ENCODE peak calls at places on chromosomes 5 and 9, in nine cellular contexts. K is psoas muscle, D is left ventricle myocardium inferior, F is Peyer's patch, S is neural progenitor cell, W is fibroblast of lung, U is ovary, E is testis, P is spleen. G is an unnamed sample. For H3K4me1, the result is how much of the 10 kb centered on the place peaks cover.

GRCh38 chr9:116750543-116750942 is 63.4 kb downstream of the TRIM32 start:
- DNase-seq in W (no peak), U (no peak), S (no peak), F (no peak), D (no peak), E (no peak), K (no peak), P (no peak), G (no peak)

GRCh38 chr5:172274951-172275753 is 8.4 kb downstream of the UBTD2 start:
- DNase-seq in W (no peak), D (no peak), S (no peak), P (no peak), K (no peak), E (peak), U (no peak), F (no peak), G (no peak)

GRCh38 chr5:170267431-170268152 is 30.0 kb downstream of the LCP2 start:
- DNase-seq in D (peak), F (peak), S (peak), K (peak), E (peak), U (peak), W (peak), P (peak), G (no peak)

GRCh38 chr5:150138551-150139265 is 16.9 kb downstream of the PDGFRB start:
- DNase-seq in D (peak), P (no peak), W (peak), E (peak), K (peak), U (peak), S (peak), F (no peak), G (no peak)

GRCh38 chr9:115167175-115167574 is 49.2 kb upstream of the TNC start:
- DNase-seq in U (no peak), W (peak), K (no peak), F (no peak), P (no peak), S (no peak), E (no peak), D (no peak), G (peak)

GRCh38 chr5:16600397-16600796 is 16.4 kb downstream of the RETREG1 start:
- DNase-seq in U (peak), P (peak), F (no peak), S (no peak), E (peak), K (peak), W (peak), D (peak), G (no peak)

GRCh38 chr5:63837437-63837836 is 124.8 kb downstream of the HTR1A start:
- DNase-seq in S (no peak), K (no peak), U (no peak), F (no peak), D (no peak), P (no peak), W (no peak), E (no peak), G (no peak)

GRCh38 chr9:134494273-134494815 is 147.3 kb upstream of the COL5A1 start:
- DNase-seq in S (no peak), F (peak), E (no peak), D (no peak), W (no peak), K (no peak), U (no peak), P (peak), G (peak)

GRCh38 chr5:122896598-122897282 is 51.3 kb downstream of the SNX24 start:
- DNase-seq in K (no peak), D (no peak), W (peak), E (no peak), P (no peak), S (no peak), F (no peak), U (no peak), G (no peak)
- TF ChIP-seq CTCF in K (peak), D (peak), W (peak), E (peak), P (peak), S (peak), F (peak), U (no peak), G (peak)

GRCh38 chr9:69396759-69397158 is 71.7 kb downstream of the ENTREP1 start:
- DNase-seq in D (no peak), U (no peak), P (no peak), E (no peak), W (no peak), S (no peak), F (no peak), K (no peak), G (no peak)
- H3K4me1 ChIP-seq in D (under half), U (under half), P (under half), E (under half), W (under half), S (under half), F (under half), K (under half), G (under half)

GRCh38 chr5:94361832-94362754 is 256.3 kb downstream of the KIAA0825 start:
- DNase-seq in F (no peak), D (no peak), E (no peak), P (no peak), S (no peak), K (no peak), U (no peak), W (no peak), G (no peak)

GRCh38 chr5:94360382-94360781 is 258.0 kb downstream of the KIAA0825 start:
- DNase-seq in W (no peak), P (no peak), S (no peak), K (no peak), D (no peak), E (no peak), F (no peak), U (no peak), G (no peak)

GRCh38 chr5:94359880-94360279 is 258.5 kb downstream of the KIAA0825 start:
- DNase-seq in E (no peak), P (no peak), K (no peak), U (no peak), D (no peak), F (no peak), W (no peak), S (no peak), G (no peak)

GRCh38 chr5:94361161-94361560 is 257.2 kb downstream of the KIAA0825 start:
- DNase-seq in U (no peak), E (no peak), D (no peak), F (no peak), K (no peak), W (no peak), S (no peak), P (no peak), G (no peak)

GRCh38 chr5:94362857-94363256 is 255.5 kb downstream of the KIAA0825 start:
- DNase-seq in S (no peak), K (no peak), D (no peak), U (no peak), E (no peak), F (no peak), W (no peak), P (no peak), G (no peak)
- H3K27ac ChIP-seq in S (no peak), K (no peak), D (no peak), U (no peak), E (no peak), F (no peak), W (no peak), P (no peak), G (no peak)

GRCh38 chr9:7259544-7260241 is 501.9 kb downstream of the KDM4C start:
- DNase-seq in W (no peak), K (no peak), D (no peak), E (no peak), F (no peak), P (no peak), S (no peak), U (no peak), G (no peak)
- TF ChIP-seq CTCF in W (no peak), K (no peak), D (no peak), E (no peak), F (no peak), P (no peak), S (peak), U (no peak), G (peak)

GRCh38 chr5:8829322-8830029 is 716.4 kb downstream of the SEMA5A start:
- DNase-seq in K (no peak), P (no peak), W (peak), E (no peak), D (no peak), F (no peak), U (no peak), S (no peak), G (peak)
- H3K4me1 ChIP-seq in K (under half), P (under half), W (under half), E (under half), D (under half), F (under half), U (under half), S (under half), G (half or more)

GRCh38 chr9:131704988-131705387 is 34.9 kb downstream of the RAPGEF1 start:
- DNase-seq in D (no peak), F (peak), P (no peak), K (no peak), W (no peak), U (no peak), S (no peak), E (no peak), G (no peak)

GRCh38 chr9:131707677-131708612 is 31.9 kb downstream of the RAPGEF1 start:
- DNase-seq in F (peak), K (peak), W (peak), S (no peak), U (no peak), D (peak), P (no peak), E (peak), G (no peak)

GRCh38 chr9:131708613-131709002 is 31.3 kb downstream of the RAPGEF1 start:
- DNase-seq in S (no peak), P (no peak), F (no peak), E (no peak), U (no peak), D (no peak), K (no peak), W (no peak), G (no peak)

GRCh38 chr9:131707050-131707449 is 32.8 kb downstream of the RAPGEF1 start:
- DNase-seq in W (no peak), S (no peak), E (no peak), F (no peak), U (no peak), P (no peak), K (no peak), D (no peak), G (no peak)

DNA sequence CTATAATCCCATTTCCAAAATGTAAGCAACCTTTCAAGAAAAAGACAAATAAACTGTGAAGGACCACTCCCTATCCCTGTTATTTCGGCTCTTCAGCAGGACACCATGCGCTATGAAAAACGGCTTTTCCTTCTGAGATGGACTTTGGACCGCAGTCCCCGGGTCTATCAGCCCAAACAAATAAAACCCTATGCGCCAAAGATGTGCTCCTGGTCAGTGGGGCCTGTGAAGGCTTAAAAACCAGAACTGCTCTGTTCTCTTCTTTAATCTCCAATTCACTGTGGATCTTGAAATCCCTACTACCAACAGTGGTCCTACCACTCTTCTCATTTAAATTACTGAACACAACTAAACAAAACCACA is 33.3 kb downstream of the RAPGEF1 start:
- DNase-seq in K (no peak), U (no peak), E (no peak), D (no peak), W (no peak), S (no peak), P (no peak), F (peak), G (no peak)
- H3K27ac ChIP-seq in K (peak), U (no peak), E (no peak), D (peak), W (no peak), S (no peak), P (no peak), F (no peak), G (no peak)

DNA sequence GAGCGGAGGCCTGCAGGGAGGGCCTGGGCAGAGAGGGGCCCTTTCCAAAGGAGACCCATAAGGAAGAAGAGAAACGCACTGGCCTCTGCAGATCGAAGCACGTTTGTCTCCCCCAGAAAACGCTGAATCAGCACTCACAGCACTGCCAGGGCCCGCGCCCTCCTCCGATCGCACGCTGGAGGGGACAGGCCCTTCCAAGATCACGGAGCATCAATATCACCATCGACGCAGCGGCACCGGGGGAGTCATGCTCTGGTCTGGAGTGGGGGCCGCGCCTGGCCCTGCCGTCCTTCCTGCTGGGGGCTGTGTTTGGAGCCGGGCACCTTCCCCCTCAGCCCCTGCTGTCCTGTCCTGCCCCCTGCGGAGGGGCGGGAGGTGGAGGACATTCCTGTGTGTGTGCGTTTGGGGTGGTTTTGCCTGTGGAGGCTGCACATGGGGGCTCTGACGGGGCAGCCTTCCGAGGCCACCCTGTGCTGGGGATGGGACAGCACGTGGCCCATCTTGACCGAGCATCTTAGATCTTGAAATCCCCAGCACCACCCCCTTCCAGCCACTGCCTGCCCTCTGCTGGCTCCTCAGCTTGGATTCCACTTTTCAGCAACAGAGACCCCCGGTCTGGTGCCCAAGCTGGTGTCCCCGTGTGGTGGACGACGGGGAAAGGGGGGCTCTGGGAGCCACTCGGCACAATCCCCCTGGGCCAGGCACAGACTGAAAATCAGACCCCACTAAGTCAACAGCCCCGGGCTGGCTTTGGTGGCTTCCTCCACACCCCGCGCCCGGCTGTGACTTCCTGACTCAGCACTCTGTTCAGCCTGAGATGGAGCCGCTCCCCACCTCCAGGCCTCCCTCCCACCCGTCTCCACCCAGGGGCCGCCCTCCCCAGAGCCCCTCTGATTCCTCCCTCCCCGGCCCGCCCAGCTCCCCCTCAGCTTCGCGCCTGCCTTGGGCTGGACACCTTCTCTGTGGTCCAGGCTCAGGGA is 8.3 kb downstream of the TMEM250 start:
- DNase-seq in D (no peak), W (peak), F (no peak), K (no peak), S (peak), E (no peak), U (no peak), P (peak), G (no peak)
- TF ChIP-seq CTCF in D (peak), W (peak), F (no peak), K (no peak), S (peak), E (peak), U (no peak), P (no peak), G (peak)

GRCh38 chr9:3514786-3515185 is 11.0 kb downstream of the RFX3 start:
- DNase-seq in W (no peak), S (no peak), F (no peak), E (no peak), P (no peak), D (no peak), U (no peak), K (no peak), G (no peak)
- H3K4me1 ChIP-seq in W (under half), S (under half), F (under half), E (under half), P (under half), D (under half), U (under half), K (under half), G (under half)

DNA sequence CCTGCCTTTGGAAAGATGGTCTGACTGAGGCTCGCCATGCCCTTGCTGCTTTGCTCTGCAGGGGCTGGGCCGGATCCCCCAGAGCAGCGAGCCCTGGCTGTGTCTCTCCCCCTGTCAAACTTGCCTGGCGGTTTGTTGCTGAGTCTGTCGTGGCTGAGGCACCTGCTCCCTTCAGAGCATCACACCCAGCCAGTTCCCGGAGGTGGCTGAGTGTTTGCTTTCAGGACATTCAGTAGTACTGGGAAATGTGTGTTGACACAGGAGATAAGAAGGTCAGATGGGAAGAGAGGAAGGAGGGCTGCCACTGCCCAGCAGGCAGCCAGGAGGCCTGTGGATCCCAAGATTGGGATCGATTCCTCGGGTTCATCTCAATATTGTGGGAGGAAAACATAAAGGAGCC is 62.9 kb downstream of the GADD45G start:
- DNase-seq in W (no peak), U (no peak), F (no peak), E (no peak), D (no peak), S (no peak), K (no peak), P (no peak), G (no peak)
- H3K27ac ChIP-seq in W (no peak), U (no peak), F (no peak), E (no peak), D (no peak), S (no peak), K (peak), P (no peak), G (no peak)

GRCh38 chr9:93061791-93062299 is 3.3 kb downstream of the SUSD3 start:
- DNase-seq in W (no peak), E (peak), S (peak), F (peak), P (peak), D (no peak), K (no peak), U (peak), G (no peak)
- TF ChIP-seq CTCF in W (no peak), E (no peak), S (no peak), F (no peak), P (no peak), D (no peak), K (no peak), U (no peak), G (no peak)

G was measured in RWPE2.